ENCODE peak calls at places on chromosomes 12 and 14, in four cellular contexts. One of them, this sample, is unnamed. For H3K79me2, the result is how much of the 10 kb centered on the place peaks cover.

GRCh38 chr14:86602263-86602662 is 1072.3 kb downstream of the FLRT2 start:
- DNase-seq in neural progenitor cell: no peak
- DNase-seq in fibroblast of lung: no peak
- DNase-seq in PC-9: no peak
- DNase-seq in this sample: no peak

GRCh38 chr12:131606218-131606899 is 104.5 kb upstream of the SFSWAP start:
- DNase-seq in neural progenitor cell: no peak
- DNase-seq in PC-9: no peak
- DNase-seq in fibroblast of lung: no peak
- DNase-seq in this sample: no peak

GRCh38 chr12:121791671-121792496 is 1.6 kb downstream of the RHOF start:
- DNase-seq in fibroblast of lung: no peak
- DNase-seq in neural progenitor cell: no peak
- DNase-seq in PC-9: peak
- DNase-seq in this sample: no peak

GRCh38 chr14:95452176-95452889 is 64.1 kb downstream of the SYNE3 start:
- DNase-seq in PC-9: no peak
- DNase-seq in neural progenitor cell: peak
- DNase-seq in fibroblast of lung: no peak
- DNase-seq in this sample: peak

GRCh38 chr14:81519200-81519998 is 14.3 kb downstream of the SEL1L start:
- DNase-seq in neural progenitor cell: no peak
- DNase-seq in fibroblast of lung: no peak
- DNase-seq in PC-9: no peak
- DNase-seq in this sample: no peak

GRCh38 chr12:65532744-65533143 is 254.3 kb downstream of the MSRB3 start:
- DNase-seq in PC-9: no peak
- DNase-seq in fibroblast of lung: peak
- DNase-seq in neural progenitor cell: no peak
- DNase-seq in this sample: no peak

GRCh38 chr12:91577586-91578539 is 395.2 kb upstream of the DCN start:
- DNase-seq in neural progenitor cell: no peak
- DNase-seq in fibroblast of lung: peak
- DNase-seq in PC-9: no peak
- DNase-seq in this sample: peak

GRCh38 chr12:30110970-30111586 is 327.3 kb upstream of the TMTC1 start:
- DNase-seq in neural progenitor cell: no peak
- DNase-seq in fibroblast of lung: peak
- DNase-seq in PC-9: no peak
- DNase-seq in this sample: no peak

GRCh38 chr14:79740043-79740442 is 471.3 kb downstream of the DIO2 start:
- DNase-seq in neural progenitor cell: peak
- DNase-seq in fibroblast of lung: no peak
- DNase-seq in PC-9: no peak
- DNase-seq in this sample: no peak

GRCh38 chr12:117329756-117330155 is 31.7 kb downstream of the NOS1 start:
- DNase-seq in neural progenitor cell: no peak
- DNase-seq in PC-9: no peak
- DNase-seq in fibroblast of lung: no peak
- DNase-seq in this sample: no peak

GRCh38 chr12:114701104-114701414 is 17.1 kb upstream of the TBX3 start:
- DNase-seq in fibroblast of lung: no peak
- DNase-seq in PC-9: no peak
- DNase-seq in neural progenitor cell: peak
- DNase-seq in this sample: no peak

GRCh38 chr12:92226036-92226661 is 80.5 kb upstream of the BTG1 start:
- DNase-seq in neural progenitor cell: no peak
- DNase-seq in fibroblast of lung: peak
- DNase-seq in PC-9: no peak
- DNase-seq in this sample: no peak

GRCh38 chr14:91361236-91361811 is 56.3 kb downstream of the CCDC88C start:
- DNase-seq in fibroblast of lung: no peak
- DNase-seq in neural progenitor cell: no peak
- DNase-seq in PC-9: peak
- DNase-seq in this sample: no peak

GRCh38 chr14:74402264-74403251 is 23.5 kb downstream of the SYNDIG1L start:
- DNase-seq in fibroblast of lung: no peak
- DNase-seq in PC-9: no peak
- DNase-seq in neural progenitor cell: no peak
- DNase-seq in this sample: peak

GRCh38 chr12:49489720-49490119 is 49.1 kb upstream of the KCNH3 start:
- DNase-seq in neural progenitor cell: no peak
- DNase-seq in PC-9: no peak
- DNase-seq in fibroblast of lung: peak
- DNase-seq in this sample: no peak

GRCh38 chr14:50726372-50727107 is 58.4 kb upstream of the SAV1 start:
- DNase-seq in PC-9: no peak
- DNase-seq in neural progenitor cell: no peak
- DNase-seq in fibroblast of lung: peak
- DNase-seq in this sample: no peak

DNA sequence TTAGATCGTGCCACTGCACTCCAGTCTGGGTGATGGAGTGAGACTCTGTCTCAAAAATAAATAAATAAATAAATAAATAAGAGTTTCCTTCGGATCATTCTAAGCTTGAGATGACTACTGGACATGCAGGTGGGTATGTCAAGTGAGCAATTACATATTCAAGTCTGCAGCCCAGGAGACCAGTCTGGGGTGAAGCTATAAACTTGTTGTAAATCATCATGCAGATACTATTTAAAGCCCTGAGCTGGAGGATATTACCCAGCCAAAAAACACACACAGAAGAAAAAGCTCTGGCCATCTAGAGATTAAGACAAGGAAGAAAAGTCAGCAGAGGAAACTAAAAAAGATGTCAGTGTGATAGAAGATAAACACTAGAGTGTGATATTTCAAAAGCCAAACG is 47.0 kb upstream of the PDZRN4 start:
- DNase-seq in fibroblast of lung: no peak
- DNase-seq in neural progenitor cell: no peak
- DNase-seq in PC-9: no peak
- DNase-seq in this sample: no peak
- H3K79me2 ChIP-seq in fibroblast of lung: under half
- H3K79me2 ChIP-seq in neural progenitor cell: under half
- H3K79me2 ChIP-seq in PC-9: under half
- H3K79me2 ChIP-seq in this sample: under half

GRCh38 chr14:22547309-22547947 is 41.6 kb downstream of the DAD1 start:
- DNase-seq in fibroblast of lung: no peak
- DNase-seq in neural progenitor cell: no peak
- DNase-seq in PC-9: no peak
- DNase-seq in this sample: no peak
- H3K79me2 ChIP-seq in fibroblast of lung: under half
- H3K79me2 ChIP-seq in neural progenitor cell: under half
- H3K79me2 ChIP-seq in PC-9: under half
- H3K79me2 ChIP-seq in this sample: under half

DNA sequence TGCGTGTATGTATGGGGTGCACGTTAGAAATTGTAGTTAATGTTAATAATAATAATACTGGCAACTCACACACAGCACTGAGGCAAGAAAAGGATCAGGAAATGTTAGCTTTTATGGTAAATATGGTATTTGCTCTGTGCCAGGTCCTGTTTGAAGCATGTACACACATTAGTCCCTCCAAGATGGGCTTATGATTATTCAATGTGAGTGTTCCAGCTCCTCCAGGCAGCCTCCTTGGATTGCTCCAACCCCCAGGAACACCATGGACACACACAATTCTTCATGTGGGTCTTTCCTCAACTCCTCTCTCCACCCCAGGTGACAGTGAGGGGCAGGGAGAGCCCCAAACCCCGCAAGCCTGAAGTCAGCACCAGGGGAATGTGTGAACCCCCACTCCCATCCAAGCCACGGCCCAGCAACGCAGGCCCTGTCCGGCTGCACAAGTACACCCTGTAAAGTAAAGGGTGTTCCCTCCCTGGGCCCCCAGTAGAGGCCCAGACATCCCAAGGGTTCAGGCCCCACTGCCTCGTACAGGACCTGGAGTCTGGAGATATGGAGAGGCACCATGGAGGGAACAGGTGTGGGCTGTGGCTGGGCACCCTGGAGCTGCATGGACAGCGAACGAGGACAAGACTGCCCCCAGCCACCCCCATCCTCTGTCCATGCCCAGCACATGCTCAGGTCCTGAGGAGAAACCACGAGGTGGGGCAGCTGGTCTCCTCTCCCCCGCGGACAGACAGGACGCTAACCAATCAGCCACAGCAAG is 41.3 kb downstream of the NCOR2 start:
- DNase-seq in fibroblast of lung: no peak
- DNase-seq in neural progenitor cell: no peak
- DNase-seq in PC-9: no peak
- DNase-seq in this sample: no peak
- H3K79me2 ChIP-seq in fibroblast of lung: under half
- H3K79me2 ChIP-seq in neural progenitor cell: half or more
- H3K79me2 ChIP-seq in PC-9: half or more
- H3K79me2 ChIP-seq in this sample: under half

GRCh38 chr14:99201351-99202073 is 70.5 kb downstream of the BCL11B start:
- DNase-seq in fibroblast of lung: no peak
- DNase-seq in neural progenitor cell: no peak
- DNase-seq in PC-9: no peak
- DNase-seq in this sample: no peak
- H3K79me2 ChIP-seq in fibroblast of lung: under half
- H3K79me2 ChIP-seq in neural progenitor cell: under half
- H3K79me2 ChIP-seq in PC-9: under half
- H3K79me2 ChIP-seq in this sample: under half

GRCh38 chr12:46269429-46270241 is 792 bp upstream of the SLC38A1 start:
- DNase-seq in neural progenitor cell: peak
- DNase-seq in fibroblast of lung: no peak
- DNase-seq in PC-9: peak
- DNase-seq in this sample: peak

GRCh38 chr12:46266869-46267617 is 1.8 kb downstream of the SLC38A1 start:
- DNase-seq in PC-9: peak
- DNase-seq in fibroblast of lung: peak
- DNase-seq in neural progenitor cell: peak
- DNase-seq in this sample: peak

GRCh38 chr12:46268349-46268616 is 560 bp downstream of the SLC38A1 start:
- DNase-seq in fibroblast of lung: no peak
- DNase-seq in PC-9: no peak
- DNase-seq in neural progenitor cell: no peak
- DNase-seq in this sample: no peak

GRCh38 chr12:46267618-46268348 is 1.1 kb downstream of the SLC38A1 start:
- DNase-seq in neural progenitor cell: peak
- DNase-seq in fibroblast of lung: peak
- DNase-seq in PC-9: no peak
- DNase-seq in this sample: peak

GRCh38 chr12:46268617-46269428 is at the start of gene SLC38A1:
- DNase-seq in fibroblast of lung: peak
- DNase-seq in PC-9: peak
- DNase-seq in neural progenitor cell: peak
- DNase-seq in this sample: peak
- H3K79me2 ChIP-seq in fibroblast of lung: under half
- H3K79me2 ChIP-seq in PC-9: half or more
- H3K79me2 ChIP-seq in neural progenitor cell: half or more
- H3K79me2 ChIP-seq in this sample: half or more

GRCh38 chr12:122867701-122868461 is 28.0 kb downstream of the VPS37B start:
- DNase-seq in PC-9: no peak
- DNase-seq in fibroblast of lung: no peak
- DNase-seq in neural progenitor cell: peak
- DNase-seq in this sample: peak
- H3K79me2 ChIP-seq in PC-9: under half
- H3K79me2 ChIP-seq in fibroblast of lung: under half
- H3K79me2 ChIP-seq in neural progenitor cell: under half
- H3K79me2 ChIP-seq in this sample: under half

DNA sequence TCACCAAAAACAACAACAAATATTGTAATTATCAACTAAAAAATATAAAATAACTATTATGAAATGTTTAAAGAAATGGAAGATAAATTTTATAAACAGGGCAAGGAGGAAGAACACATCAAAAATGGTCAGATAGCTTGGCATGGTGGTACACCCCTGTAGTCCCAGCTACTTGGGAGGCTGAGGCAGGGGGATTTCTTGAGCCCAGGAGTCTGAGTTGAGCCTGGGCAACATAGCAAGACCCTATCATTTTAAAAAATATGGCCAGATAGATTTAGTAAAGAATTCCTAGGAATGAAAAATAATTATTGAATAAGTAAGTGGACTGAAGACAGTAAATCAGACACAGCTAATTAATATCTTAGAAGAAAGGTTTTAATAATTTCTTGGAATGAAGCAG is 32.6 kb downstream of the ITPR2 start:
- DNase-seq in PC-9: no peak
- DNase-seq in neural progenitor cell: no peak
- DNase-seq in fibroblast of lung: no peak
- DNase-seq in this sample: no peak
- H3K79me2 ChIP-seq in PC-9: under half
- H3K79me2 ChIP-seq in neural progenitor cell: under half
- H3K79me2 ChIP-seq in fibroblast of lung: under half
- H3K79me2 ChIP-seq in this sample: under half

GRCh38 chr12:12819752-12820311 is 6.7 kb downstream of the DDX47 start:
- DNase-seq in PC-9: peak
- DNase-seq in neural progenitor cell: no peak
- DNase-seq in fibroblast of lung: peak
- DNase-seq in this sample: no peak

GRCh38 chr12:12819221-12819620 is 6.1 kb downstream of the DDX47 start:
- DNase-seq in PC-9: no peak
- DNase-seq in neural progenitor cell: no peak
- DNase-seq in fibroblast of lung: no peak
- DNase-seq in this sample: no peak

GRCh38 chr12:12818693-12819092 is 5.5 kb downstream of the DDX47 start:
- DNase-seq in fibroblast of lung: peak
- DNase-seq in neural progenitor cell: no peak
- DNase-seq in PC-9: no peak
- DNase-seq in this sample: no peak

GRCh38 chr12:12813120-12814101 is at the start of gene DDX47:
- DNase-seq in neural progenitor cell: peak
- DNase-seq in PC-9: peak
- DNase-seq in fibroblast of lung: peak
- DNase-seq in this sample: peak

DNA sequence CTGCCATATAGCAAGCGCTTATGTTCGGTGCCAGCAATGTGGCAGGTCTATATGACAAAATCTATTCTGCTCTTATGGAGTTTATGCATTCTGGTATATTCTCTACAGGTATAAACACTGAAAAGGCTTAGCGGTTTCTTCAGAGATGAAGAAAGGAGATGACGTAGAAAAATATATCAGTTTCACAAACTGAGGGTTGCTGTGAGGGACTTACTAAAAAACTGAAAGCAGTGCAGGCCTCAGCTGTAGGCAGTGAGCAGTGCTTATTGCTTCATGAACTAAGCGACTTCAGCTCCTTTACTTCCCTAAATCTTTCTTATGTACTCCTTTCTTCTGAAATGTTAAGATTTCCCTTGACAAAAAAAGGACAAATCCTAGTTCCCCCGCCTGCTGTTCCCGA is 4.5 kb downstream of the DDX47 start:
- DNase-seq in fibroblast of lung: no peak
- DNase-seq in PC-9: no peak
- DNase-seq in neural progenitor cell: no peak
- DNase-seq in this sample: no peak
- H3K79me2 ChIP-seq in fibroblast of lung: half or more
- H3K79me2 ChIP-seq in PC-9: half or more
- H3K79me2 ChIP-seq in neural progenitor cell: half or more
- H3K79me2 ChIP-seq in this sample: under half

DNA sequence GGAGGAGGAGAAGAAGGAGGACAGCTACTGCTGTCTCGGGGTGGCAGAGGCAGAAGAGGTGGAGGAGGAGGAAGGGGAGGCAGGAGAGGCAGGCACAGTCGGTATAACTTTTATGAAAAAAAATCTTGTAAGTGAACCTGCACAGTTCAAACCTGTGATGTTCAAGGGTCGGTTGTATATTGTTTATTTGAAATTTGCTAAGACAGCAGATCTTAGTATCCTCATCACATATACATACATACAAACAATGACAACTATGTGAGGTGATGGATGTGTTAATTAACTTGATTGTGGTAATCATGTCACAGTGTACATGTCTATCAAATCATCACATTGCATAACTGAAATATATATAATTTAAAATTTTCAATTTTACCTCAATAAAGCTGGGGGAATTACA is 19.0 kb downstream of the ACTN1 start:
- DNase-seq in fibroblast of lung: no peak
- DNase-seq in PC-9: no peak
- DNase-seq in neural progenitor cell: no peak
- DNase-seq in this sample: no peak
- H3K79me2 ChIP-seq in fibroblast of lung: half or more
- H3K79me2 ChIP-seq in PC-9: half or more
- H3K79me2 ChIP-seq in neural progenitor cell: half or more
- H3K79me2 ChIP-seq in this sample: under half

This sample was measured in OCI-LY7.